ENCODE peak calls at places on chromosomes 2 and 18, in nine cellular contexts. L, T, M, E, I, P, V, N and Q are unnamed samples.

GRCh38 chr18:58754544-58755068 is 83.3 kb downstream of the MALT1 start:
- DNase-seq in L (peak), T (no peak), M (no peak), E (peak), I (no peak), P (no peak), V (no peak), N (no peak), Q (no peak)

GRCh38 chr2:85120363-85120762 is 12.8 kb upstream of the TCF7L1 start:
- DNase-seq in L (no peak), T (no peak), M (no peak), E (no peak), I (no peak), P (no peak), V (no peak), N (no peak), Q (no peak)

GRCh38 chr18:58671941-58672565 is 788 bp downstream of the MALT1 start:
- DNase-seq in L (peak), T (no peak), M (peak), E (no peak), I (no peak), P (peak), V (no peak), N (peak), Q (no peak)

GRCh38 chr2:240757086-240757614 is 62.9 kb downstream of the KIF1A start:
- DNase-seq in L (no peak), T (no peak), M (no peak), E (no peak), I (no peak), P (no peak), V (no peak), N (no peak), Q (no peak)

GRCh38 chr2:11597538-11598225 is 63.8 kb downstream of the GREB1 start:
- DNase-seq in L (no peak), T (no peak), M (no peak), E (no peak), I (no peak), P (no peak), V (no peak), N (no peak), Q (no peak)

GRCh38 chr2:169767243-169767888 is 31.3 kb upstream of the SSB start:
- DNase-seq in L (peak), T (no peak), M (peak), E (peak), I (no peak), P (peak), V (no peak), N (peak), Q (no peak)

GRCh38 chr2:182920631-182921056 is 54.2 kb upstream of the FRZB start:
- DNase-seq in L (no peak), T (no peak), M (no peak), E (no peak), I (no peak), P (no peak), V (no peak), N (no peak), Q (no peak)

GRCh38 chr18:74278983-74279382 is 12.8 kb downstream of the CYB5A start:
- DNase-seq in L (no peak), T (no peak), M (no peak), E (no peak), I (no peak), P (no peak), V (no peak), N (no peak), Q (no peak)

GRCh38 chr2:222255090-222255489 is 43.7 kb downstream of the PAX3 start:
- DNase-seq in L (no peak), T (no peak), M (peak), E (no peak), I (no peak), P (no peak), V (no peak), N (no peak), Q (no peak)

GRCh38 chr2:121245120-121245820 is 39.7 kb downstream of the TFCP2L1 start:
- DNase-seq in L (no peak), T (no peak), M (no peak), E (no peak), I (no peak), P (no peak), V (no peak), N (no peak), Q (no peak)

GRCh38 chr2:31268344-31268743 is 34.4 kb downstream of the EHD3 start:
- DNase-seq in L (no peak), T (no peak), M (no peak), E (no peak), I (no peak), P (no peak), V (no peak), N (no peak), Q (no peak)

GRCh38 chr2:43303889-43304288 is 77.5 kb upstream of the ZFP36L2 start:
- DNase-seq in L (no peak), T (no peak), M (no peak), E (no peak), I (no peak), P (no peak), V (no peak), N (no peak), Q (no peak)

GRCh38 chr2:238146884-238147544 is 8.5 kb downstream of the KLHL30 start:
- DNase-seq in L (no peak), T (peak), M (no peak), E (no peak), I (no peak), P (no peak), V (no peak), N (no peak), Q (no peak)

GRCh38 chr2:12618576-12618975 is 98.2 kb upstream of the TRIB2 start:
- DNase-seq in L (no peak), T (no peak), M (no peak), E (no peak), I (no peak), P (no peak), V (no peak), N (no peak), Q (no peak)

GRCh38 chr2:203328735-203329549 is 748 bp downstream of the ABI2 start:
- DNase-seq in L (peak), T (no peak), M (peak), E (peak), I (peak), P (peak), V (no peak), N (peak), Q (no peak)

GRCh38 chr2:20657522-20658235 is 6.8 kb upstream of the HS1BP3 start:
- DNase-seq in L (no peak), T (no peak), M (no peak), E (no peak), I (no peak), P (no peak), V (no peak), N (no peak), Q (no peak)

GRCh38 chr2:42031783-42032620 is 15.8 kb upstream of the PKDCC start:
- DNase-seq in L (no peak), T (no peak), M (no peak), E (no peak), I (no peak), P (no peak), V (no peak), N (no peak), Q (no peak)

GRCh38 chr2:98835831-98836385 is 100.1 kb downstream of the CRACDL start:
- DNase-seq in L (no peak), T (no peak), M (no peak), E (no peak), I (no peak), P (no peak), V (no peak), N (no peak), Q (no peak)

GRCh38 chr2:182666674-182667320 is 49.3 kb upstream of the DNAJC10 start:
- DNase-seq in L (peak), T (no peak), M (peak), E (peak), I (no peak), P (peak), V (no peak), N (no peak), Q (peak)

GRCh38 chr2:8625399-8626283 is 56.2 kb upstream of the ID2 start:
- DNase-seq in L (no peak), T (no peak), M (no peak), E (no peak), I (no peak), P (no peak), V (no peak), N (no peak), Q (no peak)